ENCODE peak calls at places on chromosomes 5 and 9, in four cellular contexts. O, D, X and H are unnamed samples.

GRCh38 chr5:133612021-133612860 is at the start of gene FSTL4:
- DNase-seq in D (no peak), X (peak; percentile 72), O (no peak), H (peak; percentile 65)

GRCh38 chr5:7926720-7927119 is 57.8 kb downstream of the MTRR start:
- DNase-seq in X (no peak), D (no peak), O (no peak), H (no peak)

GRCh38 chr5:93378073-93378472 is 202.9 kb downstream of the NR2F1-AS1 start:
- DNase-seq in X (no peak), D (no peak), O (peak; percentile 91), H (no peak)

GRCh38 chr5:121273818-121274433 is 577.8 kb upstream of the FTMT start:
- DNase-seq in X (no peak), D (peak; percentile 74), O (peak; percentile 59), H (no peak)

GRCh38 chr9:121009657-121010056 is 40.4 kb downstream of the C5 start:
- DNase-seq in X (no peak), O (no peak), D (no peak), H (no peak)

GRCh38 chr5:141855265-141856029 is 22.8 kb downstream of the PCDH1 start:
- DNase-seq in X (no peak), D (no peak), O (no peak), H (no peak)

GRCh38 chr9:36572515-36573418 is at the start of gene MELK:
- DNase-seq in D (peak; percentile 48), X (peak; percentile 83), O (peak; percentile 51), H (peak; percentile 58)

GRCh38 chr5:155906046-155906445 is 420.9 kb upstream of the SGCD start:
- DNase-seq in O (no peak), D (no peak), X (no peak), H (no peak)

GRCh38 chr5:16784088-16784487 is 152.0 kb downstream of the MYO10 start:
- DNase-seq in D (no peak), O (peak; percentile 84), X (no peak), H (no peak)

GRCh38 chr5:94234987-94235386 is 383.4 kb downstream of the KIAA0825 start:
- DNase-seq in O (no peak), X (no peak), D (no peak), H (no peak)

GRCh38 chr5:74594172-74595040 is 46.1 kb downstream of the ENC1 start:
- DNase-seq in D (no peak), X (no peak), O (peak; percentile 59), H (no peak)

GRCh38 chr9:7216004-7216821 is 458.4 kb downstream of the KDM4C start:
- DNase-seq in D (no peak), O (peak; percentile 10), X (no peak), H (no peak)

GRCh38 chr5:150662731-150663516 is 1.9 kb downstream of the MYOZ3 start:
- DNase-seq in D (no peak), O (no peak), X (no peak), H (no peak)

GRCh38 chr9:103714992-103715391 is 379.1 kb upstream of the SMC2 start:
- DNase-seq in D (no peak), O (no peak), X (no peak), H (no peak)

GRCh38 chr9:26722755-26723154 is 169.8 kb downstream of the CAAP1 start:
- DNase-seq in X (no peak), O (no peak), D (no peak), H (no peak)

GRCh38 chr9:22469928-22470544 is 23.4 kb downstream of the DMRTA1 start:
- DNase-seq in O (peak; percentile 10), D (peak; percentile 26), X (peak; percentile 53), H (no peak)

GRCh38 chr5:165209101-165209727 is 1703.8 kb downstream of the MAT2B start:
- DNase-seq in D (no peak), X (peak; percentile 30), O (peak; percentile 24), H (no peak)

GRCh38 chr5:81971086-81971693 is 633 bp upstream of the ATG10 start:
- DNase-seq in O (peak; percentile 10), D (no peak), X (peak; percentile 55), H (no peak)

GRCh38 chr9:105535920-105536668 is 21.8 kb upstream of the FKTN start:
- DNase-seq in O (no peak), X (no peak), D (no peak), H (no peak)

DNA sequence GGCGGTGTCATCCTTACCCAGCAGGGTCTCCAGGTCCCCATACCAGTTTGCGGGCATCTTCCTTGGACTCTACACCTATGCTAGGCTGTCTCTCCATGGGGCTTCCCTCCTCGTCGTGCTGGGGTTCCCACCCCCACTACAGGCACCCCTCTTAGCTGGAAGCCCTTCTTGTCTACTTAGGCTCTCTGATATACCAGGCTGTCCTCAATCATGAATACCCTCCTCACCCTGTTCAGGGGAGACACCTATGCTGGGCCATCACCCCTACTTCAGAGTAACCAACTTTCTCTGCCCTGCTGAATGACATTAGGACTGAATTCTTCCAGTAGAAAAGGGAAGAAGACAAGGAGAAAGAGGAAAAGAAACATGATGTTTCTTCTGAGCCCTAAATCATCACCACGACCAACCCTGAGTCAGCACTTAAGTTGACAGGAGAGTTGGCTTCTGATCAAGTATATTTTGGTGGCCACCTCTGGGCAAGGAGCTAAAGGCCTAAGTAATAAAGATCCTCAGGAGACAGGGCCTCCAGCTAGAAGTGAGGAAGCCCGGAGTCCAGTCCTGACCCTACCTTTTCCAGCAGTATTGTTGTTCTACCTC is 115.3 kb downstream of the GCNT1 start:
- DNase-seq in O (no peak), X (no peak), D (no peak), H (no peak)
- H3K27me3 ChIP-seq in O (no peaks in the 10 kb centered on the region), X (no peaks in the 10 kb centered on the region), D (no peaks in the 10 kb centered on the region), H (peaks cover 22% of the 10 kb centered on the region)

GRCh38 chr9:90433398-90433890 is 209.2 kb downstream of the DIRAS2 start:
- DNase-seq in X (no peak), D (no peak), O (peak; percentile 29), H (no peak)
- TF ChIP-seq CTCF in X (no peak), D (no peak), O (no peak), H (no peak)

GRCh38 chr9:123999668-124000067 is 11.9 kb upstream of the LHX2 start:
- DNase-seq in D (no peak), X (no peak), O (no peak), H (no peak)
- H3K27me3 ChIP-seq in D (peaks cover 58% of the 10 kb centered on the region), X (peaks cover 59% of the 10 kb centered on the region), O (peaks cover 86% of the 10 kb centered on the region), H (no peaks in the 10 kb centered on the region)

GRCh38 chr9:74499770-74500583 is 2.8 kb downstream of the RORB start:
- DNase-seq in O (peak; percentile 19), D (no peak), X (no peak), H (peak; percentile 35)
- TF ChIP-seq CTCF in O (no peak), D (no peak), X (no peak), H (no peak)

DNA sequence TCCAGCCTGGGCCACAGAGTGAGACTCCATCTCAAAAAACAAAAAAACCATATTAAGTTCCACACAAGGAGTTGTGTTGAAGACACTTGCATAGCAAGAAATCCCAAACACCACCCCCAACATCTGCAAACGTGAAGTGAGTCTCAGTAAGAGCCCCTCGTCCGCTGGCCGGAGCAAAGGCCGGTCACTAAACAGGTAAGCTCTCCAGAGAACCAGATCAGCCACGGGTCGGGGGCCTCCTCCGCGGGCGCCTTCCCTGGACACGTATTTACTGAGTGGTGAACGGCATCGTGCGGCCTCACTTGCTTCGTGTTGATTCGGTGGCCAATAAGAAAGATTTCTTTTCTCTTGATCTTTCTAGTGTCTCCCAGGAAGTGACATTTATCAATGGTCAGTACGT is 93.6 kb downstream of the MRPL36 start:
- DNase-seq in D (no peak), X (no peak), O (no peak), H (no peak)
- H3K27me3 ChIP-seq in D (no peaks in the 10 kb centered on the region), X (peaks cover 43% of the 10 kb centered on the region), O (no peaks in the 10 kb centered on the region), H (peaks cover 28% of the 10 kb centered on the region)

GRCh38 chr5:18397393-18397792 is 763.1 kb downstream of the TAF11L14 start:
- DNase-seq in O (no peak), D (no peak), X (no peak), H (no peak)

GRCh38 chr5:18395126-18396110 is 761.2 kb downstream of the TAF11L14 start:
- DNase-seq in O (no peak), D (no peak), X (no peak), H (no peak)

GRCh38 chr5:18393546-18393945 is 759.3 kb downstream of the TAF11L14 start:
- DNase-seq in D (no peak), X (no peak), O (no peak), H (no peak)

DNA sequence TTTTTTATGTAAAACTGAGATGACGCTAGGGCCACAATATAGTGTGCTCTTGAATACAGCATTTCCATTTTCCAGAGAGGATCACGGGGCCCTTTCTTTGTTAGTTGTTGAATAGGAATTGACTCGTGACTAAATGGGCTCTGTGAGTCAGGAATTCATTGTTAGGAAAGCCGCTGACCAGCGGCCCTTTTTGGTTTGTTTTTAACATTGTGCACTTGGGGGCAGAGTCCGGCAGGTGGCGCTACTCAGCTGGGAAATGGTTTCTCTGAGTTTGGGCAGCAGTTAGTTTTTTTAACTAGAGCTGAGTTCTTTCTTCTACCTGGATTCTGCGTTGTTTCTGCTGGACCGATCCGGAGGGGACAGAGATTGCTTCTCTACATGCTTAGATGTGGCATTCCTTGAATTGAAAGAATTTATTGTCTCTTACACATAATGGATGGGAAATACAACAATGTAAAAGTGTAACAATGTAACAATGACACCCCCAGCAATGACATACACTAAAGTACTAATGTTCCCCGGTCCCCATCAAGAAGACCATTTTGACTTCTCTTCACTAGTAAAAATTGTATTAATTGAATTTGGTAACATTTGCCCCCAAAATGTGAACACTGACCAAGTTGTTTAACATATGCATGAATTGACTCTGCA is 760.0 kb downstream of the TAF11L14 start:
- DNase-seq in O (peak; percentile 16), D (no peak), X (peak; percentile 44), H (peak; percentile 59)
- TF ChIP-seq CTCF in O (peak; percentile 95), D (no peak), X (peak; percentile 89), H (peak; percentile 91)